ENCODE peak calls at places on chromosome 1, in five cellular contexts. K, G, F, S and E are unnamed samples.
A peak's percentile ranks its signal among the peaks of the same experiment; 100 is the strongest.

GRCh38 chr1:33735624-33736023 is 128.3 kb upstream of the HMGB4 start:
- DNase-seq in K (no peak), G (no peak), F (peak; percentile 9), S (peak; percentile 18), E (no peak)

GRCh38 chr1:201312298-201312697 is 29.0 kb downstream of the PKP1 start:
- DNase-seq in K (no peak), G (no peak), F (no peak), S (no peak), E (no peak)

GRCh38 chr1:42122408-42122807 is 30.8 kb upstream of the GUCA2B start:
- DNase-seq in K (no peak), G (no peak), F (no peak), S (no peak), E (no peak)

GRCh38 chr1:164443836-164444235 is 115.1 kb upstream of the PBX1 start:
- DNase-seq in K (no peak), G (no peak), F (no peak), S (no peak), E (no peak)

GRCh38 chr1:211158866-211159265 is 24.9 kb upstream of the KCNH1 start:
- DNase-seq in K (no peak), G (no peak), F (no peak), S (no peak), E (no peak)

GRCh38 chr1:230641346-230641745 is 935 bp upstream of the COG2 start:
- DNase-seq in K (no peak), G (peak; percentile 9), F (no peak), S (no peak), E (no peak)

GRCh38 chr1:200365897-200366426 is 43.9 kb downstream of the ZNF281 start:
- DNase-seq in K (no peak), G (no peak), F (no peak), S (no peak), E (no peak)

GRCh38 chr1:113057006-113057405 is 16.0 kb upstream of the LRIG2 start:
- DNase-seq in K (no peak), G (no peak), F (peak; percentile 19), S (no peak), E (peak; percentile 77)

GRCh38 chr1:183620311-183620710 is 15.3 kb downstream of the ARPC5 start:
- DNase-seq in K (no peak), G (no peak), F (no peak), S (no peak), E (no peak)

GRCh38 chr1:171841931-171842723 is 829 bp downstream of the DNM3 start:
- DNase-seq in K (no peak), G (no peak), F (peak; percentile 47), S (peak; percentile 8), E (peak; percentile 13)

GRCh38 chr1:46489169-46489637 is 433 bp upstream of the DMBX1 start:
- DNase-seq in K (no peak), G (no peak), F (no peak), S (no peak), E (no peak)

GRCh38 chr1:93756656-93757055 is 75.0 kb upstream of the BCAR3 start:
- DNase-seq in K (no peak), G (peak; percentile 31), F (no peak), S (no peak), E (no peak)

GRCh38 chr1:76687324-76688018 is 179.8 kb upstream of the ST6GALNAC5 start:
- DNase-seq in K (no peak), G (no peak), F (no peak), S (no peak), E (peak; percentile 24)

GRCh38 chr1:36400825-36401601 is 3.3 kb upstream of the LSM10 start:
- DNase-seq in K (peak; percentile 40), G (peak; percentile 18), F (peak; percentile 91), S (peak; percentile 92), E (peak; percentile 33)

GRCh38 chr1:14842361-14842760 is 243.9 kb downstream of the KAZN start:
- DNase-seq in K (no peak), G (peak; percentile 85), F (no peak), S (no peak), E (no peak)

GRCh38 chr1:3319874-3320245 is 134.6 kb upstream of the ARHGEF16 start:
- DNase-seq in K (no peak), G (peak; percentile 49), F (peak; percentile 70), S (peak; percentile 65), E (peak; percentile 60)

GRCh38 chr1:91687452-91687851 is 186.8 kb downstream of the CDC7 start:
- DNase-seq in K (no peak), G (no peak), F (no peak), S (no peak), E (no peak)

GRCh38 chr1:217078010-217078704 is 354.9 kb upstream of the ESRRG start:
- DNase-seq in K (no peak), G (peak; percentile 20), F (peak; percentile 24), S (peak; percentile 60), E (peak; percentile 78)

GRCh38 chr1:46394108-46394871 is at the start of gene FAAH:
- DNase-seq in K (no peak), G (no peak), F (peak; percentile 92), S (peak; percentile 69), E (peak; percentile 83)

GRCh38 chr1:45348609-45348965 is 8.3 kb upstream of the MUTYH start:
- DNase-seq in K (no peak), G (no peak), F (no peak), S (no peak), E (no peak)

GRCh38 chr1:168210312-168210711 is 15.5 kb upstream of the SFT2D2 start:
- DNase-seq in K (no peak), G (no peak), F (no peak), S (no peak), E (no peak)

GRCh38 chr1:88003255-88003654 is 674.6 kb downstream of the LMO4 start:
- DNase-seq in K (no peak), G (no peak), F (no peak), S (no peak), E (no peak)

GRCh38 chr1:207750901-207751300 is 953 bp upstream of the CD46 start:
- DNase-seq in K (no peak), G (no peak), F (no peak), S (no peak), E (no peak)

GRCh38 chr1:3774503-3775247 is 2.1 kb downstream of the SMIM1 start:
- DNase-seq in K (no peak), G (no peak), F (no peak), S (no peak), E (no peak)

GRCh38 chr1:154955039-154955717 is 721 bp downstream of the PBXIP1 start:
- DNase-seq in K (no peak), G (peak; percentile 82), F (peak; percentile 90), S (peak; percentile 55), E (peak; percentile 61)

GRCh38 chr1:160400646-160401486 is 502 bp downstream of the VANGL2 start:
- DNase-seq in K (no peak), G (no peak), F (peak; percentile 88), S (peak; percentile 60), E (peak; percentile 45)

GRCh38 chr1:194024659-194025058 is 838.2 kb upstream of the B3GALT2 start:
- DNase-seq in K (no peak), G (peak; percentile 81), F (no peak), S (peak; percentile 3), E (no peak)

GRCh38 chr1:108125312-108126138 is 74.6 kb downstream of the SLC25A24 start:
- DNase-seq in K (peak; percentile 25), G (peak; percentile 77), F (peak; percentile 80), S (peak; percentile 86), E (peak; percentile 75)

GRCh38 chr1:15167386-15167785 is 13.8 kb downstream of the TMEM51 start:
- DNase-seq in K (no peak), G (peak; percentile 93), F (no peak), S (no peak), E (no peak)

GRCh38 chr1:203172184-203173115 is 3.2 kb downstream of the MYBPH start:
- DNase-seq in K (no peak), G (peak; percentile 32), F (peak; percentile 76), S (peak; percentile 75), E (peak; percentile 71)

GRCh38 chr1:154219511-154219910 is 1.2 kb upstream of the UBAP2L start:
- DNase-seq in K (no peak), G (peak; percentile 47), F (no peak), S (peak; percentile 15), E (peak; percentile 28)

GRCh38 chr1:243917177-243917862 is 67.3 kb upstream of the AKT3 start:
- DNase-seq in K (no peak), G (peak; percentile 93), F (peak; percentile 95), S (peak; percentile 39), E (peak; percentile 18)
- TF ChIP-seq CTCF in K (no peak), G (peak; percentile 11), F (peak; percentile 27), S (no peak), E (no peak)

GRCh38 chr1:110602466-110602865 is 3.7 kb downstream of the KCNA2 start:
- DNase-seq in K (no peak), G (no peak), F (no peak), S (no peak), E (no peak)

GRCh38 chr1:110601332-110601731 is 4.8 kb downstream of the KCNA2 start:
- DNase-seq in K (no peak), G (no peak), F (no peak), S (no peak), E (no peak)

GRCh38 chr1:110600716-110601115 is 5.4 kb downstream of the KCNA2 start:
- DNase-seq in K (no peak), G (no peak), F (no peak), S (no peak), E (no peak)

GRCh38 chr1:110604586-110605148 is 1.5 kb downstream of the KCNA2 start:
- DNase-seq in K (no peak), G (no peak), F (no peak), S (no peak), E (no peak)

DNA sequence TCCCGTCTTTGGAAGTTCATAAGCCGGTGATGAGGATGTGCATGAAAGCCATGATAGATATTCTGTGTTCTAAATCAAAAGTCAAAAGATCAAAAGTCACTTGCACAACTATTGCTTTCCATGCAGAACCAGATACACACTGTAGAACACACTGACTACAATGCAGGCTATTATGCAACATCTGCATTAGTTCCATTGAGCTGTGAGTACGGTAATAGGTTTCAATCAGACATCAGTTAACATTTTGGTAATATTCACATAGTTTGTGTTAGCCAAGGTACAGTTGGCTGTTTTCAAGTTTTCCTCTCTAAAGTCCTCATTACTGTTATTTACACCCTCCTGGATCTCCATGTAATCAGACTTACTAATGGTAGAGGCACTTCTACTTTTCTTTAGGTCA is 3.1 kb downstream of the KCNA2 start:
- DNase-seq in K (no peak), G (no peak), F (no peak), S (no peak), E (no peak)
- H3K27me3 ChIP-seq in K (no peaks in the 10 kb centered on the region), G (peaks cover 46% of the 10 kb centered on the region), F (peaks cover 63% of the 10 kb centered on the region), S (peaks cover 53% of the 10 kb centered on the region), E (no peaks in the 10 kb centered on the region)

GRCh38 chr1:51381964-51382363 is 51.6 kb upstream of the TTC39A start:
- DNase-seq in K (no peak), G (no peak), F (no peak), S (no peak), E (no peak)
- H3K9me3 ChIP-seq in K (peaks cover 29% of the 10 kb centered on the region), G (peaks cover 6% of the 10 kb centered on the region), F (peaks cover 23% of the 10 kb centered on the region), S (no peaks in the 10 kb centered on the region), E (no peaks in the 10 kb centered on the region)

GRCh38 chr1:156865865-156866678 is 5.4 kb downstream of the NTRK1 start:
- DNase-seq in K (no peak), G (no peak), F (no peak), S (no peak), E (no peak)

GRCh38 chr1:156869455-156869854 is 8.8 kb downstream of the NTRK1 start:
- DNase-seq in K (no peak), G (no peak), F (no peak), S (no peak), E (no peak)

GRCh38 chr1:156866679-156867015 is 6.0 kb downstream of the NTRK1 start:
- DNase-seq in K (no peak), G (no peak), F (no peak), S (peak; percentile 25), E (no peak)

GRCh38 chr1:156870734-156871133 is 10.1 kb downstream of the NTRK1 start:
- DNase-seq in K (no peak), G (peak; percentile 93), F (no peak), S (no peak), E (no peak)

GRCh38 chr1:156868341-156868740 is 7.7 kb downstream of the NTRK1 start:
- DNase-seq in K (no peak), G (no peak), F (no peak), S (no peak), E (no peak)
- TF ChIP-seq CTCF in K (no peak), G (no peak), F (no peak), S (no peak), E (no peak)